ENCODE peak calls at places on chromosome 18, in six cellular contexts. S is endothelial cell of umbilical vein, M is heart right ventricle, N is mesothelial cell of epicardium, U is nephron progenitor cell, L is endodermal cell. P is an unnamed sample.

GRCh38 chr18:4808891-4809290 is 353.8 kb upstream of the DLGAP1 start:
- DNase-seq in S (no peak), M (no peak), L (peak), N (no peak), U (no peak), P (no peak)

GRCh38 chr18:46686186-46686585 is 29.2 kb upstream of the LOXHD1 start:
- DNase-seq in S (no peak), L (no peak), U (no peak), M (no peak), N (no peak), P (no peak)

GRCh38 chr18:35430721-35431441 is 53.7 kb upstream of the ZNF396 start:
- DNase-seq in U (no peak), L (no peak), N (no peak), M (no peak), S (peak), P (no peak)

GRCh38 chr18:3597159-3597977 is 147.4 kb downstream of the TGIF1 start:
- DNase-seq in N (no peak), M (no peak), S (no peak), U (no peak), L (no peak), P (no peak)

GRCh38 chr18:40868110-40868858 is 1086.8 kb upstream of the PIK3C3 start:
- DNase-seq in S (peak), L (no peak), N (no peak), M (no peak), U (no peak), P (no peak)

GRCh38 chr18:73782405-73782804 is 365.2 kb downstream of the FBXO15 start:
- DNase-seq in M (no peak), S (no peak), U (no peak), N (no peak), L (no peak), P (no peak)

GRCh38 chr18:60090170-60090569 is 190.4 kb downstream of the PMAIP1 start:
- DNase-seq in N (no peak), L (no peak), M (no peak), U (no peak), S (no peak), P (no peak)

GRCh38 chr18:45282101-45282812 is 333.0 kb upstream of the SLC14A2 start:
- DNase-seq in L (no peak), S (no peak), N (no peak), U (no peak), M (no peak), P (no peak)

GRCh38 chr18:49835405-49835804 is 22.1 kb upstream of the ACAA2 start:
- DNase-seq in U (no peak), L (no peak), N (no peak), M (no peak), S (no peak), P (no peak)

GRCh38 chr18:49827996-49828395 is 14.7 kb upstream of the ACAA2 start:
- DNase-seq in L (no peak), M (no peak), U (no peak), N (no peak), S (no peak), P (no peak)

GRCh38 chr18:49837889-49838288 is 24.6 kb upstream of the ACAA2 start:
- DNase-seq in U (no peak), L (no peak), S (no peak), M (no peak), N (no peak), P (no peak)

GRCh38 chr18:49833804-49834203 is 20.5 kb upstream of the ACAA2 start:
- DNase-seq in N (no peak), U (no peak), S (no peak), M (no peak), L (no peak), P (no peak)

DNA sequence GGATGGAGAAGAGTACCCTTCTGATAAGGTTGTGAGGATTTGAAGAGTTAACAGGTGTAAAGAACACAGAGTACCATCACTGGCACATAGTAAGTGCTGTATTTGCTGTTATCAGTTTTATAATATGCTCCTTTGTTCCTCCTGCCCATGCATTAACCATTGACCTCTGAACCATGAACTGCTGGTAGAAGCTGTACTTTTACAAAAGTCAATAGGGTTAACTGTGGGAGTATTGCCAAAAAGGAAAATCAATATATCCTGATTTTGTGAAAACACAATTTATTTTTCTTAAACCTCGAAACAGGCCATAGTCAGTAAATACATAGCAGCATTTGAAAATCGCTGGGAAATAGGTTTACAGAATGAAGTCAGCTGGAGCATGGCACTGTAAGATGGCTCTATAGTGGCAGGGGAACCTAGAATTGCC is 18.9 kb upstream of the ACAA2 start:
- DNase-seq in N (no peak), M (no peak), S (no peak), L (no peak), U (no peak), P (no peak)
- TF ChIP-seq CTCF in N (no peak), M (no peak), S (no peak), L (no peak), U (no peak), P (no peak)

GRCh38 chr18:48889115-48889941 is 61.4 kb downstream of the SMAD7 start:
- DNase-seq in N (no peak), U (peak), M (peak), L (peak), S (no peak), P (no peak)
- TF ChIP-seq CTCF in N (no peak), U (no peak), M (no peak), L (no peak), S (no peak), P (no peak)

GRCh38 chr18:62975785-62976184 is 260.4 kb downstream of the PHLPP1 start:
- DNase-seq in L (no peak), N (no peak), S (no peak), U (no peak), M (no peak), P (no peak)
- TF ChIP-seq CTCF in L (no peak), N (no peak), S (no peak), U (no peak), M (no peak), P (no peak)

GRCh38 chr18:22110482-22110924 is 58.9 kb upstream of the GATA6 start:
- DNase-seq in L (peak), N (no peak), S (no peak), U (no peak), M (no peak), P (no peak)

GRCh38 chr18:22106536-22107292 is 62.7 kb upstream of the GATA6 start:
- DNase-seq in L (peak), M (no peak), S (no peak), U (no peak), N (no peak), P (no peak)

GRCh38 chr18:22109535-22109934 is 59.9 kb upstream of the GATA6 start:
- DNase-seq in M (no peak), L (no peak), N (no peak), U (no peak), S (no peak), P (no peak)

GRCh38 chr18:22112215-22112614 is 57.2 kb upstream of the GATA6 start:
- DNase-seq in L (no peak), M (no peak), U (no peak), N (no peak), S (no peak), P (no peak)

DNA sequence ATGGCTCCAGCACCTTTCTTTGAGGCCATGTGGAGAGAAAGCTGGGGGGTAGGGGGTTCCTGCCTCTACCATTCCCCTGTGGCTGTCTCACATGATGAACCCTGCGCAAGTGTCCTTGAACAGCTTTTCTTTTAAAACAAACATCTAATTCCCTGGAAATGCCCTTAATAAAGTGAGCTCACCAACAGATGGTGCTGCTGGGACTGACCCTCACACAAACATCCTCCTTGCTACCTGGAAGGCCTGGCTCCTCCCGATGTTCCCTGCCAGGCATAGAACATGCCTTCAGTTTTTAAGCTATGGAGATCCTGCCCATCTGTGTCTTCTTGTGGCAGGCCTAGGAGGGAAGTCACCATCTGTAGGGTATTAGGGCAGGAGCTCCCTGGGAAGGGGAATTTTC is 60.7 kb upstream of the GATA6 start:
- DNase-seq in S (peak), N (no peak), U (no peak), M (no peak), L (peak), P (no peak)
- TF ChIP-seq CTCF in S (peak), N (no peak), U (no peak), M (no peak), L (peak), P (no peak)

GRCh38 chr18:23618862-23619387 is 32.6 kb upstream of the NPC1 start:
- DNase-seq in U (peak), S (no peak), N (peak), M (peak), L (peak), P (no peak)
- TF ChIP-seq CTCF in U (no peak), S (no peak), N (no peak), M (no peak), L (peak), P (no peak)

GRCh38 chr18:12597775-12598174 is 60.1 kb downstream of the SPIRE1 start:
- DNase-seq in L (no peak), N (no peak), S (peak), M (peak), U (no peak), P (no peak)

GRCh38 chr18:12595571-12596255 is 62.2 kb downstream of the SPIRE1 start:
- DNase-seq in L (no peak), M (no peak), S (no peak), U (no peak), N (no peak), P (no peak)

GRCh38 chr18:12599966-12600365 is 57.9 kb downstream of the SPIRE1 start:
- DNase-seq in L (no peak), U (no peak), S (no peak), N (no peak), M (no peak), P (no peak)

GRCh38 chr18:12599543-12599942 is 58.4 kb downstream of the SPIRE1 start:
- DNase-seq in L (no peak), U (no peak), M (no peak), N (no peak), S (no peak), P (no peak)

DNA sequence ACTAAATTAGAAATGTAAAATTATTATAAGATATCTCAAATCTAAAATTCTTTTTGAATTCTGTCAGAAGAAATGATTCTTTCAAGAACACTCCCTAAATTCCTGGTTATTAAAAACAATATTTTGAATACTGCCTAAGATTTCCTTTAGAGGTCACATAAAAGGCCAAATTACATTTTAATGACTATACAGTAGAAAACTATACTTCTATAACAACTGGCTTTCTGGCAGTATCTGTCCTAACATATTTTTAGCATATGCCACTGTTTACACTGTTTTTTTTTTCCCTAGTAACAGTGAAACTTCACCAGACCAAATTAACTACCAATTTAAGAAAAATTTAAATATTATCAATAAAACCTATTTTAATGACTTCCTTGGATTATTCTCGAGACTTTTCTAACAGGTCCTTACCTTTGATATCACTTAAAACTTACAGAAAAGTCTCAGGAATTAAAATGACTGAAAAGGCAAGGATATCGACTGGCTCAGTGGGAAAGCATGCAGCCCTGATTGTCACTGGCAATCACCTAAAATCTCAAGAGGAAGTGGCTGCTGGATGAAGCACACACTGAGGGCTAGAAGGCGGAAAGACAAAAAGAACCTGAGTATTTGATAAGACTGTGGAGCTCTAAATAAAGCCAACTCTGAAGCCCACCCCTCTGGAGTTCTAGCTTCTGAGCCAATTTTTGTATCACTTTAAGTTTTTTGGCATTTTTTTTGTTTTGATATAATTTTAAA is 59.6 kb downstream of the SPIRE1 start:
- DNase-seq in S (peak), U (no peak), N (no peak), L (no peak), M (no peak), P (no peak)
- TF ChIP-seq CTCF in S (no peak), U (no peak), N (no peak), L (no peak), M (no peak), P (no peak)

GRCh38 chr18:32242395-32242794 is 52.6 kb downstream of the MEP1B start:
- DNase-seq in S (no peak), N (no peak), M (no peak), U (no peak), L (no peak), P (no peak)

GRCh38 chr18:32237024-32237423 is 47.2 kb downstream of the MEP1B start:
- DNase-seq in L (no peak), M (no peak), N (no peak), S (no peak), U (no peak), P (no peak)

GRCh38 chr18:32243358-32243757 is 53.5 kb downstream of the MEP1B start:
- DNase-seq in U (no peak), L (no peak), N (no peak), S (no peak), M (no peak), P (no peak)

DNA sequence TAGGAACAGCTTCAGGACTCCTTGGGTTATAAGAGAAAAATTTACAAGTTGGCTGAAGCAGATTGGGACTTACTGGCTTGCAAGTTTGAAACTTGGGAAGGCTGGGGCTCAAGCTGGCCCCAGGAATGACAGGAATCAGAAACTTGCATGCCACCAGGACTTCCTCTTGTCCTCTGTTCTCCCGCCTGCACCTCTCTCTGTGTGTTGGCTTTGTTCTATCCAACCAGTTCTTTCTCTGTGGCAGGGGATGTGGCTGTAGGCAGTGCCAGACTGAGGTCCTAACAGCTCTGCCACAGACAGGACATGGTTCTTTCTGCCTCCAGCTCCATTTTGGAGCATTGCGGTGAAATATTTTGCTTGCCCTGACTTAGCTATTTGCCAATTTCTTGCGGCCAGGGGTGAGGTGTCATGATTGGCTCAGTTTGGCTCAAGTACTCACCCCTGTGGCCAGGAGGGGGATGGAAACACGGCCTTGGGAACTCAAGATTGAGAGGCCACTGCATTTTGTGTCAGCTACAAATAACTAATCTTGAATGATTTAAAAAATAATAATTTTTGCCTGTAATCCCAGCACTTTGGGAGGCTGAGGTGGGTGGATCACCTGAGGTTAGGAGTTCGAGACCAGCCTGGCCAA is 48.9 kb downstream of the MEP1B start:
- DNase-seq in L (peak), S (no peak), N (no peak), M (no peak), U (no peak), P (no peak)
- TF ChIP-seq CTCF in L (peak), S (no peak), N (no peak), M (no peak), U (no peak), P (no peak)

GRCh38 chr18:78074400-78075020 is 824.9 kb downstream of the GALR1 start:
- DNase-seq in N (no peak), U (no peak), S (no peak), M (no peak), L (peak), P (no peak)
- TF ChIP-seq CTCF in N (no peak), U (no peak), S (no peak), M (no peak), L (peak), P (no peak)

GRCh38 chr18:66497351-66497750 is 106.5 kb downstream of the CDH19 start:
- DNase-seq in S (no peak), N (no peak), U (no peak), M (no peak), L (no peak), P (no peak)

DNA sequence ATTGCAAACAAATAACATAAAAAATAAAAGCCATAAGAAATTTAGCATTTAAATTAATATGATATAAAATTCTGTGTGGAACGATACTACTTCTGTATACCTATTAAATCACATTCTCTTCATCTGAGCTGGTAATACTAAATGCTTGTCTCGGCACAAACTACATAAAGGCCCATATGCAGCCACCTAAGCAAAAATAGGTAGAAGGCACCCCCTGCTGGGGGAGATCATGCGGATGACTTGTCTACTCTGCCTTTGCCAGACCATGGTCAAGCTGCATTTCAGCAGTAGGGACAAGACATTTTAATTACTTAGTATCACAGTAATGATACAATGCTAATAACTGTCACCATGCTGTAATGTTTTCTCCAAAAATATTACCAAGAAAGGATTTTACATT is 108.0 kb downstream of the CDH19 start:
- DNase-seq in S (peak), N (peak), L (peak), U (peak), M (peak), P (no peak)
- TF ChIP-seq CTCF in S (peak), N (peak), L (peak), U (peak), M (no peak), P (no peak)